ENCODE peak calls at places on chromosomes 6 and 20, in ten cellular contexts. Q is activated B cell treated with CpG ODN at 0.5 μM for 24 hours, A is cardiac muscle cell, U is Calu3, V is stomach, S is cardiac fibroblast, W is foreskin fibroblast, B is lower leg skin, T is H9, X is AG04449. H is an unnamed sample.

GRCh38 chr6:16711551-16712249 is 49.6 kb downstream of the ATXN1 start:
- DNase-seq in W (peak; percentile 24), Q (no peak), B (no peak), V (no peak), U (peak; percentile 69), T (no peak), X (no peak), S (peak; percentile 39), A (no peak), H (no peak)

GRCh38 chr6:34562861-34563512 is 6.9 kb upstream of the SPDEF start:
- DNase-seq in B (no peak), A (no peak), W (no peak), Q (no peak), X (no peak), V (peak; percentile 83), S (no peak), U (peak; percentile 47), T (no peak), H (no peak)

GRCh38 chr6:8839626-8840025 is 404.3 kb upstream of the SLC35B3 start:
- DNase-seq in Q (no peak), B (no peak), W (no peak), V (no peak), U (no peak), T (no peak), S (no peak), A (no peak), X (no peak), H (no peak)

GRCh38 chr6:34888874-34889555 is at the start of gene ANKS1A:
- DNase-seq in U (peak; percentile 99), A (peak; percentile 83), B (peak; percentile 70), X (no peak), W (peak; percentile 30), T (peak; percentile 92), Q (peak; percentile 90), S (peak; percentile 44), V (peak; percentile 94), H (peak; percentile 73)

GRCh38 chr6:162463573-162463972 is 264.0 kb downstream of the PRKN start:
- DNase-seq in T (no peak), X (no peak), Q (no peak), W (no peak), B (no peak), V (no peak), S (no peak), U (no peak), A (no peak), H (no peak)

GRCh38 chr6:87241304-87241703 is 81.1 kb upstream of the SMIM8 start:
- DNase-seq in X (no peak), U (no peak), W (no peak), B (no peak), T (peak; percentile 39), V (no peak), S (no peak), Q (no peak), A (no peak), H (no peak)

GRCh38 chr6:29731281-29731680 is 8.0 kb downstream of the HLA-F start:
- DNase-seq in A (no peak), X (no peak), B (peak; percentile 4), U (no peak), S (no peak), V (no peak), W (no peak), T (no peak), Q (no peak), H (no peak)

GRCh38 chr6:130148181-130148580 is 74.6 kb downstream of the SAMD3 start:
- DNase-seq in S (no peak), W (no peak), U (no peak), X (no peak), B (no peak), Q (no peak), T (no peak), V (no peak), A (no peak), H (no peak)

DNA sequence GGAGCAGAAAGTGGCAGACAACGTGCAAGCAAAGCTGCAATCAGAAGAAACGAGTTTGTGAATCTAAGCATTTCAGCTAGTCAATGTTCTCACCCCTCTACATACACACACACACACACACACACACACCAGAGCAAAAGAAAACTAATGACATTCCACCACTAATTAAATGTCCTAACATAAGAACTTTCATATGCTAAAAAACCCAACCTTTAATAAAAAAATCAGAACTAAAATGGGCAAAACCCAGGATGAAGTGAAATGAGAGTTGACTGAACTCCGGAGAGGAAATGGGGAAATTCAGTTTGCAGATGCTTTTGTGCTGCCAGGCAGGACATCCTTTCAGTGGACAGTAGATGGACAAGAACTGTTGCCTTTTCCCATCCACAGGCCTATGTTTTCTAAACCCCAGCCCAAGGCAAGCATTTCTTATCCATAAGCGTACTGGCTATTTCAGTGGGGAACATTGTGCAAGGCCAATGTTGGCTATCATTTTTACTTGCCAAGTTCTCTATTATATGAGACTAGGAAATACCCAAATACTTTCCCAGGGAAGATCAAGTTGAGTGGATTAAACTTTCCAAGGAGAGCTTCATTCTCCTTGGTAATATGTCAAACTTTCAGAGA is 27.2 kb downstream of the RIN2 start:
- DNase-seq in B (no peak), T (no peak), X (peak; percentile 74), U (no peak), V (no peak), W (no peak), A (no peak), Q (no peak), S (peak; percentile 76), H (no peak)
- TF ChIP-seq CTCF in B (no peak), T (no peak), X (no peak), U (no peak), V (no peak), W (no peak), A (no peak), Q (no peak), S (no peak), H (peak; percentile 36)

GRCh38 chr20:63861981-63862901 is 943 bp downstream of the ABHD16B start:
- DNase-seq in A (no peak), V (no peak), W (no peak), Q (no peak), U (no peak), B (no peak), S (no peak), X (no peak), T (no peak), H (no peak)

GRCh38 chr20:63863798-63864544 is 1.1 kb upstream of the TPD52L2 start:
- DNase-seq in S (peak; percentile 82), Q (peak; percentile 76), A (peak; percentile 85), V (peak; percentile 87), T (peak; percentile 58), W (peak; percentile 86), B (peak; percentile 80), U (peak; percentile 90), X (no peak), H (peak; percentile 97)

GRCh38 chr20:63863021-63863797 is 1.9 kb upstream of the TPD52L2 start:
- DNase-seq in T (no peak), W (no peak), S (no peak), V (no peak), X (no peak), U (no peak), A (no peak), Q (no peak), B (no peak), H (no peak)

GRCh38 chr20:63864978-63865640 is at the start of gene TPD52L2:
- DNase-seq in X (peak; percentile 77), S (peak; percentile 98), T (peak; percentile 100), Q (peak; percentile 93), U (peak; percentile 100), W (peak; percentile 98), V (peak; percentile 99), A (peak; percentile 99), B (peak; percentile 99), H (peak; percentile 99)

DNA sequence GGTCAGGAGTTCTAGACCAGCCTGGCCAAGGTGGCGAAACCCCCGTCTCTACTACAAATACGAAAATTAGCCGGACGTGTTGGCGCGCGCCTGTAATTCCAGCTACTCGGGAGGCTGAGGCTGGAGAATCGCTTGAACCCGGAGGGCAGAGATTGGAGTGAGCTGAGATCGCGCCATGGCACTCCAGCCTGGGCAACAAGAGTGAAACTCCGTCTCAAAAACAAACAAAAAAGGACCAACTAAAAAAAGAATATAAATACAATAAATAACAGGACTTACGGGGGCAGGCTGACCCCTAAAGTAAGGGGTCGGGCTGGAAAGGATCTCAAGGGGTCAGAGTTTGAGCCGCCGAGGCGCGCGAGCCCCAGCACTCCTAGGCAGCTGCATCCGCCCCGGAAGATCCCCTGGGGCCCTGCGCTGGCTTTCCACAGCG is 509 bp upstream of the TPD52L2 start:
- DNase-seq in A (no peak), Q (no peak), W (no peak), V (no peak), B (no peak), S (no peak), U (no peak), X (no peak), T (no peak), H (no peak)
- TF ChIP-seq CTCF in A (no peak), Q (no peak), W (no peak), V (no peak), B (no peak), S (no peak), U (no peak), X (no peak), T (no peak), H (peak; percentile 48)

GRCh38 chr6:66429220-66429619 is 722.2 kb upstream of the EYS start:
- DNase-seq in X (no peak), B (no peak), V (no peak), U (no peak), S (no peak), Q (no peak), A (no peak), T (no peak), W (peak; percentile 21), H (no peak)
- TF ChIP-seq CTCF in X (no peak), B (no peak), V (no peak), U (no peak), S (no peak), Q (no peak), A (no peak), T (no peak), W (no peak), H (no peak)

DNA sequence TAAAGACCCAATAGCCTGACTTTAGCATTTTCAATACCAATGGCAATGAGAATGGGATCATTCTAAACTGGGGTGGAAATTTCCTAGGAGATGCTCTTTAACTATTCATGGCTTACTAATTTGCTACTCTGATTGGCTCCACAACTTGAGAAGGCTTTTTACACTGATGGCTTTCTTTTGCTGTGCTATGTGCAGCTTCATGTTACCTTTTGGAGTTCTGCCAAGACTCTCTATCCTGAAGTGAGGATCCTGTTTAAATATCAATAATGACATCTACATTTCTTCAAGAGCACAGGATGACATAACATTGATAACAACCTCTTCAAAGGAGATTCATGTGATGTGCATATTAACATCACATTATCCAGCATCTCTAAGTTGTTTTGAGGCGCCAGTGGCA is 43.4 kb upstream of the SIRPG start:
- DNase-seq in U (no peak), X (no peak), B (no peak), T (no peak), W (no peak), Q (no peak), A (no peak), V (no peak), S (no peak), H (no peak)
- TF ChIP-seq CTCF in U (no peak), X (no peak), B (no peak), T (no peak), W (no peak), Q (no peak), A (no peak), V (no peak), S (no peak), H (no peak)

H was measured in CD14-positive monocyte.